ENCODE peak calls at places on chromosomes 16 and 17, in four cellular contexts. One of them, this sample, is unnamed.

GRCh38 chr17:77581480-77581879 is 377.0 kb upstream of the TNRC6C start:
- DNase-seq in heart left ventricle: no peak
- DNase-seq in progenitor cell of endocrine pancreas: no peak
- DNase-seq in HEK293T: no peak
- DNase-seq in this sample: no peak

GRCh38 chr17:17386143-17386800 is 83.1 kb downstream of the NT5M start:
- DNase-seq in progenitor cell of endocrine pancreas: no peak
- DNase-seq in heart left ventricle: peak; percentile 56
- DNase-seq in HEK293T: no peak
- DNase-seq in this sample: peak; percentile 46

GRCh38 chr16:57196276-57196675 is 10.1 kb downstream of the RSPRY1 start:
- DNase-seq in heart left ventricle: no peak
- DNase-seq in progenitor cell of endocrine pancreas: no peak
- DNase-seq in HEK293T: no peak
- DNase-seq in this sample: no peak

GRCh38 chr17:62703776-62704380 is 76.4 kb downstream of the MRC2 start:
- DNase-seq in HEK293T: peak; percentile 88
- DNase-seq in heart left ventricle: peak; percentile 80
- DNase-seq in progenitor cell of endocrine pancreas: peak; percentile 82
- DNase-seq in this sample: peak; percentile 97

GRCh38 chr16:56355786-56356275 is 69.5 kb downstream of the AMFR start:
- DNase-seq in HEK293T: no peak
- DNase-seq in progenitor cell of endocrine pancreas: no peak
- DNase-seq in heart left ventricle: peak; percentile 17
- DNase-seq in this sample: peak; percentile 73

GRCh38 chr16:30007378-30007895 is 3.4 kb downstream of the DOC2A start:
- DNase-seq in heart left ventricle: no peak
- DNase-seq in HEK293T: no peak
- DNase-seq in progenitor cell of endocrine pancreas: no peak
- DNase-seq in this sample: peak; percentile 84

GRCh38 chr17:49210158-49211029 is at the start of the genes ABI3 and GNGT2:
- DNase-seq in heart left ventricle: peak; percentile 64
- DNase-seq in progenitor cell of endocrine pancreas: no peak
- DNase-seq in HEK293T: no peak
- DNase-seq in this sample: peak; percentile 91

GRCh38 chr16:30948956-30949654 is at the start of gene ORAI3:
- DNase-seq in heart left ventricle: peak; percentile 87
- DNase-seq in HEK293T: peak; percentile 69
- DNase-seq in progenitor cell of endocrine pancreas: peak; percentile 45
- DNase-seq in this sample: peak; percentile 88

GRCh38 chr17:31369266-31369665 is 22.2 kb upstream of the RAB11FIP4 start:
- DNase-seq in HEK293T: no peak
- DNase-seq in heart left ventricle: no peak
- DNase-seq in progenitor cell of endocrine pancreas: no peak
- DNase-seq in this sample: no peak

GRCh38 chr17:75872434-75873351 is 5.7 kb downstream of the TRIM47 start:
- DNase-seq in progenitor cell of endocrine pancreas: no peak
- DNase-seq in heart left ventricle: peak; percentile 86
- DNase-seq in HEK293T: no peak
- DNase-seq in this sample: peak; percentile 98

GRCh38 chr17:14015286-14015685 is 54.0 kb upstream of the COX10 start:
- DNase-seq in progenitor cell of endocrine pancreas: no peak
- DNase-seq in HEK293T: no peak
- DNase-seq in heart left ventricle: no peak
- DNase-seq in this sample: no peak

GRCh38 chr16:89786474-89787364 is 29.7 kb downstream of the FANCA start:
- DNase-seq in progenitor cell of endocrine pancreas: no peak
- DNase-seq in HEK293T: no peak
- DNase-seq in heart left ventricle: peak; percentile 29
- DNase-seq in this sample: no peak

This sample was measured in osteoblast.